ENCODE peak calls at places on chromosomes 7 and 10, in six cellular contexts. Y is HepG2, U is K562, V is upper lobe of left lung, Z is Panc1, M is HCT116. H is an unnamed sample.

GRCh38 chr10:109931153-109931552 is 7.8 kb upstream of the XPNPEP1 start:
- ATAC-seq in Y (no peak), V (no peak), M (no peak), U (no peak), Z (no peak), H (peak)

GRCh38 chr7:139762886-139763285 is 14.9 kb downstream of the HIPK2 start:
- ATAC-seq in Y (no peak), V (no peak), U (no peak), Z (no peak), M (no peak), H (peak)

GRCh38 chr7:1767524-1767923 is 97.4 kb downstream of the ELFN1 start:
- ATAC-seq in M (peak), Z (peak), U (peak), Y (peak), V (no peak), H (no peak)

GRCh38 chr10:100986623-100986951 is 710 bp downstream of the MRPL43 start:
- ATAC-seq in Z (no peak), V (no peak), Y (peak), U (peak), M (no peak), H (no peak)

GRCh38 chr10:778626-779330 is 89.3 kb upstream of the DIP2C start:
- ATAC-seq in U (no peak), V (no peak), Y (peak), M (no peak), Z (peak), H (no peak)

GRCh38 chr7:123864438-123864837 is 19.5 kb downstream of the HYAL4 start:
- ATAC-seq in Z (no peak), V (no peak), U (no peak), Y (no peak), M (no peak), H (no peak)

GRCh38 chr10:126836009-126836408 is 69.2 kb upstream of the DOCK1 start:
- ATAC-seq in U (no peak), V (no peak), Y (no peak), Z (no peak), M (peak), H (no peak)

GRCh38 chr7:43164757-43165156 is 52.3 kb downstream of the HECW1 start:
- ATAC-seq in Z (peak), V (peak), U (no peak), Y (no peak), M (peak), H (peak)

DNA sequence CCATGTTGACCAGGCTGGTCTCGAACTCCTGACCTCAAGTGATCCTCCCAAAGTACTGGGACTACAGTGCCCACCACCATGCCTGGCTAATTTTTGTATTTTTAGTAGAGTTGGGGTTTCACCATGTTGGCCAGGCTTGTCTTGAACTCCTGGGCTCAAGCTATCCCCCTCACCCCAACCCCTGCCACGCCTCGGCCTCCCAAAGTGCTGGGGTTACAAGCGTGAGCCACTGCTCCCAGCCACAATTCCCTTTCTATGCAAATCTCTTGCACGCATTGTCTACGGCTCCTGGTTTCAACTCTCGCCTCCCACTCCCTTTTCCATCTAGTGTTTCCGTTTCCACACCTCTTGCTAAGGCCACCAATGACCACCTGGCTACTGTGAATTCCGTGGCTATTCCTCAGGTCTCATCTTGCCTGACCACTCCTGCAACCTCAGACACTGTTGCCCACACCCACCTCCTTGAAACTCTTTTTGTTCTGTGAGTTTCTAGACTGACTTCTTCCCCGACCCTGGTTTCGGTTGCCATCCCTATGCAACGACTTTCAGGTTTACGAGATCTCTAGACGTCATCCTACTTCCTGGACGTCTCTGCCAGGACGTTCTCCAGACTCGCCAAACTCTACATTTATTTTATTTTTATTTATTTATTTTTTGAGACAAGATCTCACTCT is 3.4 kb downstream of the CLDN3 start:
- ATAC-seq in U (no peak), M (no peak), Z (no peak), Y (no peak), V (no peak), H (no peak)
- TF ChIP-seq POLR2AphosphoS5 in U (no peak), M (no peak), Z (no peak), Y (no peak), V (no peak), H (no peak)

GRCh38 chr7:21256310-21256877 is 171.5 kb upstream of the SP4 start:
- ATAC-seq in V (no peak), M (no peak), Z (no peak), Y (no peak), U (no peak), H (no peak)

GRCh38 chr7:21253740-21254687 is 173.9 kb upstream of the SP4 start:
- ATAC-seq in Z (peak), Y (peak), V (no peak), M (peak), U (peak), H (no peak)

GRCh38 chr7:21251166-21251806 is 176.6 kb upstream of the SP4 start:
- ATAC-seq in V (no peak), Y (peak), Z (no peak), U (no peak), M (no peak), H (no peak)
- TF ChIP-seq CTCF in V (no peak), Y (no peak), Z (no peak), U (no peak), M (no peak), H (no peak)

GRCh38 chr10:116014326-116014725 is 258.7 kb downstream of the GFRA1 start:
- ATAC-seq in Z (no peak), M (no peak), U (no peak), Y (no peak), V (no peak), H (no peak)

GRCh38 chr10:116017405-116017804 is 255.6 kb downstream of the GFRA1 start:
- ATAC-seq in Z (no peak), M (no peak), U (no peak), V (no peak), Y (no peak), H (no peak)

GRCh38 chr10:116015922-116016321 is 257.1 kb downstream of the GFRA1 start:
- ATAC-seq in M (no peak), U (no peak), Y (no peak), V (no peak), Z (no peak), H (no peak)

GRCh38 chr10:116011929-116012328 is 261.1 kb downstream of the GFRA1 start:
- ATAC-seq in Z (no peak), Y (no peak), M (no peak), U (no peak), V (no peak), H (no peak)

GRCh38 chr10:116014859-116015258 is 258.1 kb downstream of the GFRA1 start:
- ATAC-seq in V (no peak), Y (no peak), Z (no peak), M (no peak), U (no peak), H (no peak)
- H3K27ac ChIP-seq in V (no peak), Y (no peak), Z (no peak), M (no peak), U (no peak), H (no peak)

DNA sequence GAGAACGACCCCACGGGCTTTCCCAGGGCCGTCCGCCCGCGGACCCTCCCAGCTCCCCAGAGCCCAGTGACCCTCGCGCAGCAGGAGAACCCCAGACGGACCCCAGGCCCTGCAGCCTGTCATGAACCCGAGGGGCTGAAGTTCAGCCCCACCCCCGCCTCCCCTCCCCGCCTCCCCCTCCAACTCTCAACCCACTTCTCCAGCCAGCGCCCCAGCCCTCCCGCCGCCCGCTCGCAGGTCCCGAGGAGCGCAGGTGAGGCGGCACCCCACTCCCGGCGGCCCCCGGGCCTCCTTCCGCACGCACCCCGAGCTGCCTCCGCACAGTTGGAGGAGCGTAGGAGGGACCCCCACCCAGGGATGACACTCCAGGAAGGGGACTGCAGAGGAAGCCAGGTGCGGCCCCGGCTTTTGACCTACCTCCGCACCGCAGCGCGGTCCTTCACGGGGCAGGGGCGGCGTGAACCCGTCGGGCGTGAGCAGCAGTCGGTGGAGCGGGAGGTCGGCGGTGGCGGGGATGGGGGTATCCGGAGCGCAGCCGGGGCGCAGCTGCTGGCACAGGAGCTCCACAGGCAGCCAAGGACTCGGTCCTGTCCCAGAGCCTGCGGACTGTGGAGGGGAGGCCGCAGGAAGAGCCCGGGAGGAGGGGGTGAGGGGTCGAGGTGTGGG is at the start of gene TMEM176A:
- ATAC-seq in Y (no peak), M (no peak), V (no peak), Z (no peak), U (no peak), H (peak)
- TF ChIP-seq POLR2AphosphoS5 in Y (no peak), M (no peak), V (no peak), Z (no peak), U (no peak), H (no peak)

GRCh38 chr7:148485618-148486017 is 104.9 kb upstream of the C7orf33 start:
- ATAC-seq in M (no peak), U (no peak), Y (peak), Z (no peak), V (no peak), H (no peak)
- TF ChIP-seq CTCF in M (peak), U (no peak), Y (peak), Z (no peak), V (no peak), H (no peak)

H was measured in gastroesophageal sphincter.